ENCODE peak calls at places on chromosomes 11 and 22, in six cellular contexts. G is uterus, O is neural progenitor cell, P is WTC11, F is heart left ventricle, H is endothelial cell. B is an unnamed sample.

GRCh38 chr22:40469181-40469580 is 98.8 kb downstream of the SGSM3 start:
- DNase-seq in G (no peak), O (no peak), P (no peak), F (no peak), H (no peak), B (no peak)

GRCh38 chr11:94325681-94326080 is 21.3 kb downstream of the IZUMO1R start:
- DNase-seq in G (no peak), O (peak; percentile 73), P (peak; percentile 89), F (no peak), H (peak; percentile 76), B (peak; percentile 45)

GRCh38 chr11:94806436-94806835 is 38.3 kb downstream of the AMOTL1 start:
- DNase-seq in G (no peak), O (no peak), P (no peak), F (no peak), H (no peak), B (no peak)

GRCh38 chr11:119338318-119338890 is 2.3 kb downstream of the C1QTNF5 start:
- DNase-seq in G (peak; percentile 74), O (peak; percentile 91), P (peak; percentile 89), F (peak; percentile 78), H (peak; percentile 83), B (no peak)

GRCh38 chr11:11657101-11657935 is 35.5 kb upstream of the GALNT18 start:
- DNase-seq in G (no peak), O (no peak), P (no peak), F (no peak), H (no peak), B (no peak)

GRCh38 chr11:12278766-12279671 is 98.4 kb upstream of the PARVA start:
- DNase-seq in G (no peak), O (no peak), P (no peak), F (no peak), H (no peak), B (no peak)

GRCh38 chr11:45932217-45932616 is 9.8 kb downstream of the LARGE2 start:
- DNase-seq in G (no peak), O (no peak), P (no peak), F (no peak), H (no peak), B (no peak)

GRCh38 chr11:59212744-59213573 is at the start of gene MPEG1:
- DNase-seq in G (no peak), O (no peak), P (no peak), F (no peak), H (no peak), B (no peak)

GRCh38 chr11:61709572-61709971 is 29.4 kb downstream of the DAGLA start:
- DNase-seq in G (no peak), O (no peak), P (no peak), F (no peak), H (no peak), B (no peak)

GRCh38 chr11:117180020-117180419 is 1.5 kb downstream of the SIDT2 start:
- DNase-seq in G (no peak), O (no peak), P (no peak), F (no peak), H (no peak), B (no peak)

GRCh38 chr11:33910261-33910959 is 18.5 kb upstream of the LMO2 start:
- DNase-seq in G (no peak), O (no peak), P (no peak), F (no peak), H (no peak), B (no peak)

GRCh38 chr11:33672273-33672672 is 28.4 kb downstream of the C11orf91 start:
- DNase-seq in G (no peak), O (no peak), P (no peak), F (no peak), H (no peak), B (no peak)

GRCh38 chr22:43114958-43115357 is 4.4 kb downstream of the BIK start:
- DNase-seq in G (no peak), O (no peak), P (no peak), F (no peak), H (no peak), B (peak; percentile 88)

GRCh38 chr11:111719379-111719778 is 46.8 kb downstream of the PPP2R1B start:
- DNase-seq in G (no peak), O (no peak), P (no peak), F (no peak), H (no peak), B (no peak)

GRCh38 chr11:7612661-7613393 is 60.5 kb downstream of the CYB5R2 start:
- DNase-seq in G (no peak), O (peak; percentile 69), P (no peak), F (no peak), H (no peak), B (no peak)

GRCh38 chr11:34775417-34775888 is 140.7 kb downstream of the APIP start:
- DNase-seq in G (no peak), O (no peak), P (no peak), F (no peak), H (no peak), B (no peak)

GRCh38 chr22:46416537-46417267 is 81.2 kb downstream of the TRMU start:
- DNase-seq in G (no peak), O (no peak), P (no peak), F (no peak), H (no peak), B (no peak)

GRCh38 chr11:1637628-1638027 is 8.1 kb downstream of the KRTAP5-5 start:
- DNase-seq in G (no peak), O (no peak), P (no peak), F (no peak), H (no peak), B (no peak)

GRCh38 chr11:81647374-81647773 is 1086.3 kb downstream of the FAM181B start:
- DNase-seq in G (no peak), O (no peak), P (no peak), F (no peak), H (no peak), B (no peak)

GRCh38 chr11:17183836-17184235 is 23.9 kb downstream of the PIK3C2A start:
- DNase-seq in G (no peak), O (no peak), P (no peak), F (no peak), H (no peak), B (no peak)

GRCh38 chr11:69352715-69353325 is 58.9 kb downstream of the MYEOV start:
- DNase-seq in G (no peak), O (no peak), P (no peak), F (no peak), H (no peak), B (peak; percentile 37)

GRCh38 chr11:118715837-118716260 is 36.4 kb upstream of the TREH start:
- DNase-seq in G (no peak), O (peak; percentile 38), P (peak; percentile 59), F (no peak), H (no peak), B (no peak)

GRCh38 chr11:86632499-86633269 is 39.7 kb downstream of the ME3 start:
- DNase-seq in G (no peak), O (peak; percentile 40), P (peak; percentile 33), F (no peak), H (peak; percentile 33), B (peak; percentile 45)

GRCh38 chr11:21785351-21785750 is 407.5 kb upstream of the ANO5 start:
- DNase-seq in G (no peak), O (no peak), P (no peak), F (no peak), H (no peak), B (no peak)

GRCh38 chr11:71364806-71365205 is 83.4 kb downstream of the DHCR7 start:
- DNase-seq in G (no peak), O (no peak), P (no peak), F (no peak), H (no peak), B (no peak)

DNA sequence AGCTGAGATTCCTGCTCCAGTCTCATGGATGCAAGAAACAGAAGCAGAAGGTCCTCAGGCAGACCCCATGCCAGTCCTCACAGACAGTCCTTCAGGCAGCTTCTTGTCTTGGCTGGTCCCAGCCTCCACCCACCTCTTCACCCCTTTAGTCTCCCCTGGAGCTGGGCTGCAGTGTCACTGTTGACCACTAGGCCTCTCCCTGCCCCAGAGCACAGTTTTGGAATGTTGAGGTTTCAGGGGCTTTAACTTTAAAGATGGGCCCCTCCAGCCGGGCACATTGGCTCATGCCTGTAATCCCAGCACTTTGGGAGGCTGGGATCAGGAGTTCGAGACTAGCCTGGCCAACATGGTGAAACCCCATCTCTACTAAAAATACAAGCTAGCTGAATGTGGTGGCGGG is 39.5 kb upstream of the GCAT start:
- DNase-seq in G (no peak), O (no peak), P (peak; percentile 54), F (no peak), H (no peak), B (no peak)
- TF ChIP-seq CTCF in G (no peak), O (peak; percentile 43), P (peak; percentile 47), F (no peak), H (peak; percentile 57), B (no peak)

GRCh38 chr11:125224391-125225015 is 60.0 kb downstream of the PKNOX2 start:
- DNase-seq in G (peak; percentile 50), O (peak; percentile 43), P (peak; percentile 52), F (peak; percentile 43), H (peak; percentile 63), B (no peak)
- TF ChIP-seq CTCF in G (peak; percentile 21), O (peak; percentile 42), P (no peak), F (peak; percentile 44), H (no peak), B (no peak)

DNA sequence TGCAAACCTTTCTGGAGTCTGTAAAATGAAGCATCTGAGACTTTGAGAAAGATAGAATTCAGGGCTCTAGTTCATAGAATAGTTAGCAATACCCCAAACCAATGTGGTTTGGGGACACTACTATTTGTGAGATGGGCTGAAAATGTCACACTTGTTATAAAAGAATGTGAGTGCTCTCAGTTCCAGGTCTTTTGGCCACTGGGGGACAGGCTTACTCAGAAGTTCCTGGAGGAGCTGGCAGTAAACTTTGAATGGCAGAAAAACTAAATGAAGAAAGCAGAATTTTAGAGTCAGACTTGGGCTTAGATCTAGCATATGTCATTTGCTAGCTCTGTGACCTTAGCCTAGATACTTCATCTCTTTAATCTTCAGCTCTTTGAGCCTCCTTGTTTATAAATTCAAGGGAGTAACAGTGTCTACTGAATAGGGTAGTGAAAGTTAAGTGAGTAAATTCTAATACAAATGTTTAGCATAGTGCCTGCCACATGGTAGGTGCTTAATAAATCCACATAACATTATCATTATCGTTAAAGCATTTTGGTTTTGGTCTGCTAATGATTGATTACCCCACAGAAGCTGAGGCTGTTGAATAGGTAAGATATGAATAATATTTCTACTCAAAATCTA is 3.7 kb downstream of the LYVE1 start:
- DNase-seq in G (no peak), O (no peak), P (no peak), F (no peak), H (no peak), B (no peak)
- TF ChIP-seq CTCF in G (peak; percentile 18), O (peak; percentile 23), P (no peak), F (peak; percentile 43), H (no peak), B (no peak)

DNA sequence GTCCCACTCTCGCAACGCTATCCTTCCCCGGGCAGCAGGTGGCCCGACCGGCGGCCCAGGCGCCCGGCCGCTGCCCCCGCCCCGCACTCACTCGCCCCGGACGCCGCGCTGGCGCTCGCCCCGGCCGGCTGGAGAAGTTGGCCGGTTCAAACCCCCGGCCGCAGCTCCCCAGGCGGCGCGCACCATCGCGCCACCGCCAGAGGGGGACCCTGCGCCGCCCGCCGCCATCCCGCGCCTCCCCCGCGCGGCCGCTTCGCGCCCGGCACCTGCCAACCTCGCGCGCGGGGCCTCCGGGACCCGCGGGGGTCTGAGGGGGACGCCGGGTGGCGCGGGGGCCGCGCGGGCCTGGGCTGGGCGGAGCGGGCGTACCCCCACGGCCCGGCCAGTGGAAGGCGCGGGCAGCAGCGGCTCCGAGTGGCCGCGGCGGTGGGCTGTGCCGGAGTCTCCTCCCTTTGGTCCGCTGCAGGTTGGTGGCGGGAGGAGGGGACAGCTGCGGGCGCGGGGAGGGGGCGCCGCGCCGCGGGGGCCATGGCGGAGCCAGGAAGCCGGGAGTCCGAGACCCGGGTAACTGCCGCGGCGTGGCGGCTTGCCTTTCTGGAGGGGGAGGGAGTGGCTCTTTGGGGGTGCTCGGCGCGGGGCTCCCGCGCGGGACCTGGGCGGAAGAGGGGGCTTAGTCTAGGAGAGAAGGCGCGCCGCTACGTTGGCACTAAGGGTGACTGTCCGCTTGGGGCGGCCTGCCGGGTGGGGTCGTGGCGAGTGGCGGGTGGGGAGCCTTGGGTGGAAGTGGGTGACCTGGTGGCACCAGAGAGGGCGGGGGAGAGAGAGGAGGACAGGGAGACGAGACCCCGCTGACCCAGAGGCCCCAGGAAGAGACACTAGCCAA is at the start of the genes MPST and TST:
- DNase-seq in G (peak; percentile 76), O (peak; percentile 93), P (peak; percentile 65), F (peak; percentile 86), H (peak; percentile 76), B (peak; percentile 79)
- TF ChIP-seq CTCF in G (no peak), O (peak; percentile 25), P (no peak), F (no peak), H (no peak), B (no peak)